ENCODE peak calls at places on chromosomes 13 and 19, in four cellular contexts. Z is H1, I is HepG2, V is K562. Y is an unnamed sample.

GRCh38 chr13:42959615-42960014 is 32.4 kb downstream of the EPSTI1 start:
- DNase-seq in Z (no peak), I (no peak), V (no peak), Y (no peak)

GRCh38 chr19:12736854-12737665 is at the start of gene GET3:
- DNase-seq in Z (peak; percentile 97), I (peak; percentile 100), V (peak; percentile 96), Y (peak; percentile 97)

GRCh38 chr19:43700368-43701015 is 15.4 kb upstream of the IRGC start:
- DNase-seq in Z (no peak), I (no peak), V (no peak), Y (no peak)

GRCh38 chr19:48290923-48291700 is 21.2 kb downstream of the ZNF114 start:
- DNase-seq in Z (peak; percentile 81), I (no peak), V (peak; percentile 71), Y (peak; percentile 87)

GRCh38 chr13:100300213-100300612 is 211.3 kb downstream of the PCCA start:
- DNase-seq in Z (no peak), I (no peak), V (no peak), Y (no peak)

GRCh38 chr19:11141937-11142527 is 13.6 kb downstream of the SPC24 start:
- DNase-seq in Z (no peak), I (peak; percentile 35), V (peak; percentile 9), Y (peak; percentile 43)

GRCh38 chr19:5172859-5173577 is 167.6 kb downstream of the PTPRS start:
- DNase-seq in Z (no peak), I (no peak), V (peak; percentile 56), Y (peak; percentile 89)

GRCh38 chr13:19818223-19818842 is 35.6 kb upstream of the PSPC1 start:
- DNase-seq in Z (peak; percentile 77), I (peak; percentile 4), V (peak; percentile 28), Y (peak; percentile 67)

GRCh38 chr13:112331675-112332074 is 44.5 kb upstream of the SPACA7 start:
- DNase-seq in Z (no peak), I (no peak), V (no peak), Y (no peak)

GRCh38 chr13:46403851-46404731 is 17.0 kb upstream of the RUBCNL start:
- DNase-seq in Z (no peak), I (no peak), V (no peak), Y (no peak)

GRCh38 chr13:64556391-64556790 is 2673.7 kb downstream of the PCDH9 start:
- DNase-seq in Z (no peak), I (no peak), V (no peak), Y (no peak)

GRCh38 chr19:30790048-30790680 is 418.0 kb downstream of the ZNF536 start:
- DNase-seq in Z (no peak), I (no peak), V (no peak), Y (no peak)

GRCh38 chr13:23160241-23161175 is 20.3 kb upstream of the SGCG start:
- DNase-seq in Z (no peak), I (no peak), V (no peak), Y (no peak)

GRCh38 chr19:38834590-38834989 is 3.0 kb upstream of the ECH1 start:
- DNase-seq in Z (no peak), I (no peak), V (no peak), Y (no peak)

GRCh38 chr13:79659161-79659560 is 178.2 kb downstream of the NDFIP2 start:
- DNase-seq in Z (no peak), I (no peak), V (no peak), Y (no peak)

GRCh38 chr19:12800873-12801465 is 631 bp downstream of the PRDX2 start:
- DNase-seq in Z (no peak), I (peak; percentile 27), V (peak; percentile 40), Y (no peak)

GRCh38 chr13:103514188-103514587 is 448.0 kb upstream of the SLC10A2 start:
- DNase-seq in Z (no peak), I (no peak), V (no peak), Y (no peak)

GRCh38 chr13:51518847-51519246 is 65.4 kb upstream of the WDFY2 start:
- DNase-seq in Z (no peak), I (no peak), V (no peak), Y (no peak)

GRCh38 chr19:29680447-29680846 is 15.2 kb downstream of the PLEKHF1 start:
- DNase-seq in Z (no peak), I (no peak), V (no peak), Y (no peak)

GRCh38 chr13:29969286-29969685 is 118.9 kb upstream of the UBL3 start:
- DNase-seq in Z (no peak), I (no peak), V (no peak), Y (no peak)

GRCh38 chr19:38975861-38976271 is 324 bp upstream of the FBXO17 start:
- DNase-seq in Z (no peak), I (peak; percentile 60), V (no peak), Y (peak; percentile 92)

GRCh38 chr13:110359840-110360301 is 52.8 kb downstream of the COL4A2 start:
- DNase-seq in Z (no peak), I (no peak), V (no peak), Y (no peak)

GRCh38 chr13:31172001-31172400 is 10.3 kb upstream of the HSPH1 start:
- DNase-seq in Z (no peak), I (no peak), V (no peak), Y (no peak)

GRCh38 chr19:39692166-39692565 is 12.1 kb upstream of the LGALS14 start:
- DNase-seq in Z (no peak), I (no peak), V (no peak), Y (no peak)

GRCh38 chr13:108609353-108609752 is 20.1 kb upstream of the MYO16 start:
- DNase-seq in Z (no peak), I (no peak), V (no peak), Y (peak; percentile 31)

GRCh38 chr13:95710313-95710712 is 33.4 kb downstream of the DNAJC3 start:
- DNase-seq in Z (no peak), I (no peak), V (no peak), Y (no peak)

GRCh38 chr13:23180711-23181110 is at the start of gene SGCG:
- DNase-seq in Z (no peak), I (no peak), V (no peak), Y (no peak)

GRCh38 chr13:100789481-100789880 is 114.9 kb upstream of the TMTC4 start:
- DNase-seq in Z (no peak), I (peak; percentile 20), V (no peak), Y (no peak)

GRCh38 chr19:13103961-13104847 is 1.5 kb upstream of the LYL1 start:
- DNase-seq in Z (no peak), I (no peak), V (peak; percentile 81), Y (no peak)

GRCh38 chr19:32063601-32064000 is 281.8 kb upstream of the ZNF507 start:
- DNase-seq in Z (no peak), I (no peak), V (no peak), Y (no peak)

GRCh38 chr19:16496613-16496983 is 404 bp downstream of the C19orf44 start:
- DNase-seq in Z (no peak), I (no peak), V (no peak), Y (no peak)

GRCh38 chr19:10419646-10420443 is 493 bp upstream of the PDE4A start:
- DNase-seq in Z (peak; percentile 94), I (no peak), V (peak; percentile 96), Y (peak; percentile 70)

GRCh38 chr13:44523176-44524017 is 52.7 kb downstream of the TSC22D1 start:
- DNase-seq in Z (no peak), I (peak; percentile 67), V (peak; percentile 5), Y (peak; percentile 61)

GRCh38 chr19:11693505-11694499 is 44.9 kb downstream of the ZNF823 start:
- DNase-seq in Z (peak; percentile 44), I (peak; percentile 85), V (no peak), Y (no peak)

GRCh38 chr19:51810228-51810627 is 15.3 kb downstream of the FPR3 start:
- DNase-seq in Z (no peak), I (peak; percentile 68), V (peak; percentile 46), Y (no peak)

GRCh38 chr19:43430142-43430710 is 15.5 kb downstream of the TEX101 start:
- DNase-seq in Z (no peak), I (no peak), V (no peak), Y (no peak)

GRCh38 chr19:10701955-10702307 is 692 bp downstream of the QTRT1 start:
- DNase-seq in Z (no peak), I (peak; percentile 56), V (peak; percentile 78), Y (no peak)

GRCh38 chr13:30186644-30187431 is 120.5 kb downstream of the KATNAL1 start:
- DNase-seq in Z (no peak), I (no peak), V (no peak), Y (no peak)

GRCh38 chr19:40519352-40520322 is 52.8 kb downstream of the SPTBN4 start:
- DNase-seq in Z (no peak), I (no peak), V (no peak), Y (peak; percentile 90)

GRCh38 chr13:23752111-23753001 is 136.8 kb downstream of the MIPEP start:
- DNase-seq in Z (no peak), I (no peak), V (no peak), Y (no peak)

DNA sequence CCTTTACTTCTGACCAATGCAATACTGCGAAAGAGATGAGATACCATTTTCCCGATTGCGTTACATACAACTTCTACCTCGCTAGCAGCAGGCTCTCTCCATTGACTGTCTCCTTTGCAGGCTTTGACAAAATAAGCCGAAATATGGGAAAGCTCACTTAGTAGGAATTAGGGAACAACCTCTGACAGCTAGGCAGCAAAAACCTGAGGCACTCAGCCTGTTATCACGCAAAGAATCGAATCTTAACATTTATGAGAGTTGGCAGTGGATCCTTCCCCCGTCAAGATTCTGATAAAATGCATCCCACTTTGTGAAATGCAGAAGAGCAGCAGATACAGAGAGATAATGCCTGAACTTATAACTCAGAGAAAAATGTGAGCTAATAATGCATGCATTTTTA is 1379.5 kb upstream of the PCDH9 start:
- DNase-seq in Z (no peak), I (no peak), V (no peak), Y (no peak)
- TF ChIP-seq PHF8 in Z (no peak), I (no peak), V (no peak), Y (no peak)

GRCh38 chr19:7447648-7448047 is 41.2 kb downstream of the PEX11G start:
- DNase-seq in Z (no peak), I (no peak), V (no peak), Y (no peak)
- TF ChIP-seq PHF8 in Z (no peak), I (no peak), V (no peak), Y (no peak)

DNA sequence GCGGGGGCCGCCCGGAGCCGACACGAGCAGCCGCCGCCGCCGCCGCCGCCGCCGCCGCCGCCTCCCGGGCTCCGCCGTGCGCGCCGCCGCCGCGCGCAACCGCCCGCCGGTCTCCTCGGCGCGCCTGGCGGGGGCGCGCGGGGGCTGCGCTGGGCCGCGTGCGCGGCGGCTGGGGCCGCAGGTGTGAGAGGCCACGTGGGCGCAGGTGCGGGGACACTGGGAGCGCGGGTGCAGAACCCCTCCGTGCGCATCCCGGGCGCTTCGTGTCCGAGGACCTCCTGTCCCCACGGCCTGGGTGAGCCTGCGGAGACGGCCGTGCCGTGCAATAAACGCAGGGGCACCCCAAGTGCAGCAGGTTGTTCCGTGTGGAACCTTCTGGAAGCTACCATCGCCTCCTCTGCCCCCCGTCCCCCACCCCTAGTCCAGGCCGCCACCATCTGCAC is at the start of gene LINGO3:
- DNase-seq in Z (no peak), I (no peak), V (peak; percentile 37), Y (no peak)
- TF ChIP-seq PHF8 in Z (peak; percentile 28), I (no peak), V (peak; percentile 33), Y (no peak)

DNA sequence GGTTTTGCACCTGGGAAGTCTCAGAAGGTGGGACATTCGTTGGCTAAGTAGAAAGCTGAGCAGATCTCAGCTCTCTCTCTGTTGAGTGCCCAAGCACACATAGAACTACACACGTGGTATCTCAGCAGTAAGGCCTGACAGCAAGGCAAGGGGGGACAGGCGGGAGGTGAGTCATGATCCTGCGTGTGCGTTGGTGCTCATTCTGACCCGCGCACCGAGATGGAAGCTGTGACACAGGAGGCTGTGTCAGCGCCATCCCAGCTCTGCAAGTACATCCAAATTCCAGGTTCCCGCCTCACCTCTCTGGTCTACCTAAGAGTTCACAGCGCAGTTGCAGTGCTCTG is 135.7 kb downstream of the USP12 start:
- DNase-seq in Z (no peak), I (no peak), V (no peak), Y (peak; percentile 48)
- TF ChIP-seq PHF8 in Z (no peak), I (no peak), V (no peak), Y (no peak)

Y was measured in A549.